ENCODE peak calls at places on chromosomes 7 and 10, in nine cellular contexts. T, Q, R, C, W, V, G, M and E are unnamed samples. For H3K4me1, the result is how much of the 10 kb centered on the place peaks cover.

GRCh38 chr7:155962191-155962967 is 150.1 kb upstream of the SHH start:
- DNase-seq in T (peak), Q (no peak), R (peak), C (no peak), W (no peak), V (peak), G (no peak), M (peak), E (peak)

GRCh38 chr10:118096022-118096421 is 49.3 kb upstream of the RAB11FIP2 start:
- DNase-seq in T (no peak), Q (no peak), R (no peak), C (no peak), W (no peak), V (no peak), G (no peak), M (no peak), E (no peak)

GRCh38 chr10:85643171-85643838 is 723.3 kb downstream of the GRID1 start:
- DNase-seq in T (no peak), Q (no peak), R (no peak), C (no peak), W (no peak), V (no peak), G (no peak), M (no peak), E (no peak)

GRCh38 chr10:15083674-15084501 is 4.7 kb downstream of the ACBD7 start:
- DNase-seq in T (no peak), Q (no peak), R (no peak), C (no peak), W (no peak), V (no peak), G (no peak), M (no peak), E (no peak)

GRCh38 chr10:34732926-34733325 is 82.2 kb downstream of the PARD3 start:
- DNase-seq in T (peak), Q (no peak), R (no peak), C (no peak), W (no peak), V (peak), G (no peak), M (no peak), E (no peak)

GRCh38 chr7:101972627-101973026 is 155.2 kb downstream of the CUX1 start:
- DNase-seq in T (no peak), Q (no peak), R (no peak), C (no peak), W (no peak), V (no peak), G (no peak), M (no peak), E (no peak)

GRCh38 chr10:86077871-86078638 is 288.5 kb downstream of the GRID1 start:
- DNase-seq in T (no peak), Q (no peak), R (peak), C (no peak), W (no peak), V (no peak), G (peak), M (no peak), E (peak)

GRCh38 chr10:69614130-69614529 is 15.9 kb upstream of the FAM241B start:
- DNase-seq in T (no peak), Q (no peak), R (no peak), C (no peak), W (no peak), V (no peak), G (no peak), M (no peak), E (no peak)

GRCh38 chr10:90579602-90580242 is 278.1 kb downstream of the HTR7 start:
- DNase-seq in T (no peak), Q (no peak), R (no peak), C (no peak), W (no peak), V (peak), G (no peak), M (no peak), E (no peak)

GRCh38 chr10:99966306-99966705 is 43.4 kb downstream of the DNMBP start:
- DNase-seq in T (peak), Q (no peak), R (no peak), C (no peak), W (no peak), V (no peak), G (no peak), M (no peak), E (no peak)

GRCh38 chr10:97468162-97468561 is 22.2 kb downstream of the ZDHHC16 start:
- DNase-seq in T (no peak), Q (no peak), R (no peak), C (peak), W (no peak), V (no peak), G (no peak), M (no peak), E (peak)

GRCh38 chr10:47423476-47423875 is 39.4 kb upstream of the ZNF488 start:
- DNase-seq in T (no peak), Q (no peak), R (no peak), C (no peak), W (no peak), V (no peak), G (no peak), M (peak), E (no peak)

GRCh38 chr10:102616071-102616770 is 28.1 kb upstream of the TRIM8 start:
- DNase-seq in T (no peak), Q (no peak), R (peak), C (peak), W (no peak), V (no peak), G (no peak), M (no peak), E (no peak)

GRCh38 chr7:70660819-70661191 is 471.1 kb upstream of the GALNT17 start:
- DNase-seq in T (no peak), Q (no peak), R (no peak), C (no peak), W (no peak), V (no peak), G (no peak), M (no peak), E (no peak)

GRCh38 chr7:16804674-16805439 is at the start of gene AGR2:
- DNase-seq in T (peak), Q (no peak), R (no peak), C (peak), W (no peak), V (no peak), G (no peak), M (no peak), E (peak)

GRCh38 chr10:132574783-132575319 is 37.3 kb downstream of the INPP5A start:
- DNase-seq in T (no peak), Q (no peak), R (peak), C (no peak), W (no peak), V (no peak), G (no peak), M (no peak), E (no peak)

GRCh38 chr7:157550300-157551275 is 213.8 kb downstream of the DNAJB6 start:
- DNase-seq in T (no peak), Q (no peak), R (peak), C (no peak), W (no peak), V (no peak), G (peak), M (no peak), E (no peak)

GRCh38 chr10:124064676-124065075 is 28.7 kb downstream of the CHST15 start:
- DNase-seq in T (no peak), Q (no peak), R (no peak), C (no peak), W (no peak), V (no peak), G (no peak), M (no peak), E (no peak)

GRCh38 chr7:110386914-110387313 is 704.0 kb upstream of the LRRN3 start:
- DNase-seq in T (peak), Q (no peak), R (no peak), C (no peak), W (no peak), V (peak), G (no peak), M (no peak), E (no peak)

GRCh38 chr7:100773491-100773890 is 40.1 kb downstream of the ZAN start:
- DNase-seq in T (no peak), Q (no peak), R (no peak), C (no peak), W (no peak), V (no peak), G (no peak), M (no peak), E (no peak)

GRCh38 chr10:94232711-94233383 is 129.9 kb downstream of the NOC3L start:
- DNase-seq in T (no peak), Q (no peak), R (no peak), C (no peak), W (no peak), V (peak), G (no peak), M (no peak), E (no peak)

GRCh38 chr7:155776606-155777005 is 35.7 kb downstream of the SHH start:
- DNase-seq in T (no peak), Q (no peak), R (peak), C (no peak), W (no peak), V (no peak), G (no peak), M (no peak), E (peak)

GRCh38 chr7:124101173-124101768 is 68.4 kb upstream of the TMEM229A start:
- DNase-seq in T (peak), Q (no peak), R (no peak), C (no peak), W (no peak), V (peak), G (no peak), M (no peak), E (peak)

GRCh38 chr10:61000769-61001730 is 57.1 kb upstream of the RHOBTB1 start:
- DNase-seq in T (peak), Q (peak), R (peak), C (peak), W (no peak), V (peak), G (no peak), M (no peak), E (peak)

GRCh38 chr10:8052344-8052969 is 2.0 kb upstream of the GATA3 start:
- DNase-seq in T (no peak), Q (no peak), R (no peak), C (no peak), W (no peak), V (no peak), G (peak), M (no peak), E (no peak)

GRCh38 chr10:52777414-52777813 is 4.8 kb upstream of the MBL2 start:
- DNase-seq in T (no peak), Q (no peak), R (no peak), C (no peak), W (no peak), V (no peak), G (no peak), M (peak), E (no peak)

GRCh38 chr7:16647435-16647960 is 1.5 kb downstream of the BZW2 start:
- DNase-seq in T (no peak), Q (no peak), R (no peak), C (no peak), W (no peak), V (no peak), G (no peak), M (no peak), E (no peak)

GRCh38 chr10:129655679-129656031 is 188.6 kb downstream of the MGMT start:
- DNase-seq in T (no peak), Q (no peak), R (no peak), C (no peak), W (no peak), V (no peak), G (no peak), M (no peak), E (no peak)

GRCh38 chr7:135965602-135966001 is 11.6 kb downstream of the MTPN start:
- DNase-seq in T (no peak), Q (no peak), R (no peak), C (no peak), W (no peak), V (no peak), G (no peak), M (no peak), E (no peak)

GRCh38 chr7:141074162-141074989 is 512 bp downstream of the TMEM178B start:
- DNase-seq in T (no peak), Q (no peak), R (no peak), C (no peak), W (no peak), V (no peak), G (no peak), M (no peak), E (no peak)

GRCh38 chr7:92916751-92917369 is 80.5 kb upstream of the CDK6 start:
- DNase-seq in T (no peak), Q (no peak), R (no peak), C (no peak), W (no peak), V (peak), G (no peak), M (no peak), E (no peak)

GRCh38 chr10:43922335-43923280 is 273.9 kb upstream of the ZNF32 start:
- DNase-seq in T (no peak), Q (no peak), R (no peak), C (no peak), W (no peak), V (no peak), G (no peak), M (peak), E (no peak)

GRCh38 chr10:84429926-84430520 is 101.6 kb downstream of the CCSER2 start:
- DNase-seq in T (peak), Q (no peak), R (no peak), C (peak), W (peak), V (peak), G (no peak), M (no peak), E (peak)

GRCh38 chr7:142815099-142815498 is 39.8 kb upstream of the EPHB6 start:
- DNase-seq in T (no peak), Q (no peak), R (no peak), C (no peak), W (no peak), V (no peak), G (no peak), M (no peak), E (no peak)

GRCh38 chr7:67484244-67484751 is 487.7 kb downstream of the TYW1 start:
- DNase-seq in T (peak), Q (peak), R (peak), C (peak), W (peak), V (peak), G (no peak), M (no peak), E (peak)

GRCh38 chr7:157471259-157472125 is 134.7 kb downstream of the DNAJB6 start:
- DNase-seq in T (no peak), Q (no peak), R (peak), C (no peak), W (no peak), V (no peak), G (no peak), M (no peak), E (peak)

GRCh38 chr10:122307669-122308486 is 36.8 kb downstream of the BTBD16 start:
- DNase-seq in T (peak), Q (peak), R (peak), C (peak), W (peak), V (no peak), G (peak), M (no peak), E (no peak)

GRCh38 chr10:95171336-95171735 is 22.7 kb upstream of the ACSM6 start:
- DNase-seq in T (no peak), Q (no peak), R (no peak), C (no peak), W (no peak), V (no peak), G (no peak), M (no peak), E (no peak)

GRCh38 chr7:137978464-137979237 is 23.2 kb downstream of the CREB3L2 start:
- DNase-seq in T (peak), Q (no peak), R (peak), C (peak), W (peak), V (no peak), G (no peak), M (no peak), E (no peak)
- TF ChIP-seq EP300 in T (no peak), Q (peak), R (no peak), C (no peak), W (peak), V (no peak), G (no peak), M (peak), E (peak)

GRCh38 chr10:110818311-110819257 is 53.1 kb upstream of the PDCD4 start:
- DNase-seq in T (no peak), Q (no peak), R (peak), C (peak), W (no peak), V (no peak), G (no peak), M (no peak), E (peak)

GRCh38 chr10:110813743-110814472 is 57.8 kb upstream of the PDCD4 start:
- DNase-seq in T (no peak), Q (no peak), R (peak), C (no peak), W (no peak), V (no peak), G (no peak), M (no peak), E (no peak)

GRCh38 chr10:110812583-110812982 is 59.1 kb upstream of the PDCD4 start:
- DNase-seq in T (no peak), Q (no peak), R (no peak), C (no peak), W (no peak), V (no peak), G (no peak), M (no peak), E (no peak)

GRCh38 chr10:110817614-110818013 is 54.1 kb upstream of the PDCD4 start:
- DNase-seq in T (no peak), Q (no peak), R (peak), C (no peak), W (no peak), V (no peak), G (no peak), M (no peak), E (no peak)

DNA sequence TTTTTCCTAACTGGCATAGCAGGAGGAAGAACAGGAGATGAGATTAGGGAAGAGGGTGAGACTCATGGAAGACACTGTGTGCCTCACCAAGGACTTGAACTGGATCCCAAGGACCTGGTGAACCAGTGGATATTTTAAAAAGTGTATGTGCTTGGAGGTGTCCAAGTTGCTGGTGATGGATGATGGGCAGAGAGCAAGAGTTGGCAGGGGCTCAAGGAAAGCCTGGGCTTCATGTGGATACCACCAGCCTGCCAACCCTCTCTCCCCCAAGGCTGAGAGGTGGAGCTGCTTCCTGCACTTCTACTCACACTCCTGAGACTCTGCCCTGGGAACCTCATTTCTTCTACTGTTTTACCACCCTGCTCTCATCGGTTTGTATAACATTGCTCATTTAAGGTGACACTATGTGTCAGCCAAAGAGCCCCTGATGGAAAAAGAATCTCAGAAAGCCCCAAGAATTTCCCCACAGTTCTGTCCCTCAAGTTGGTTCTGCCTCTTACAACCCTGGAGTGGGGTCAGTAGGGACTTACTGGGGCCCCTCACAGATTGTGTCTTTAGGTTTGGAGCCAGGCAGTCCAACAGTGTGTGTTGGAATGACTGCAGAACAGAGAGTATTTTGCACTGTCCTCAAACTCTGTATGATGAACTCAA is 56.2 kb upstream of the PDCD4 start:
- DNase-seq in T (no peak), Q (no peak), R (peak), C (no peak), W (no peak), V (no peak), G (no peak), M (no peak), E (no peak)
- TF ChIP-seq POLR2A in T (no peak), Q (no peak), R (no peak), C (no peak), W (no peak), V (no peak), G (no peak), M (no peak), E (no peak)

GRCh38 chr7:105677395-105677701 is 96.1 kb upstream of the EFCAB10 start:
- DNase-seq in T (no peak), Q (no peak), R (no peak), C (no peak), W (no peak), V (no peak), G (no peak), M (no peak), E (no peak)
- H3K4me1 ChIP-seq in T (under half), Q (under half), R (under half), C (under half), W (under half), V (under half), G (half or more), M (half or more), E (half or more)

GRCh38 chr7:151205749-151206148 is 4.5 kb downstream of the H2BK1 start:
- DNase-seq in T (no peak), Q (no peak), R (no peak), C (no peak), W (no peak), V (no peak), G (no peak), M (no peak), E (no peak)
- TF ChIP-seq EP300 in T (no peak), Q (no peak), R (no peak), C (no peak), W (no peak), V (no peak), G (no peak), M (no peak), E (no peak)

GRCh38 chr7:30321992-30322637 is 37.7 kb downstream of the ZNRF2 start:
- DNase-seq in T (no peak), Q (no peak), R (no peak), C (no peak), W (peak), V (no peak), G (no peak), M (no peak), E (no peak)
- TF ChIP-seq POLR2A in T (no peak), Q (no peak), R (no peak), C (no peak), W (no peak), V (no peak), G (no peak), M (no peak), E (no peak)

DNA sequence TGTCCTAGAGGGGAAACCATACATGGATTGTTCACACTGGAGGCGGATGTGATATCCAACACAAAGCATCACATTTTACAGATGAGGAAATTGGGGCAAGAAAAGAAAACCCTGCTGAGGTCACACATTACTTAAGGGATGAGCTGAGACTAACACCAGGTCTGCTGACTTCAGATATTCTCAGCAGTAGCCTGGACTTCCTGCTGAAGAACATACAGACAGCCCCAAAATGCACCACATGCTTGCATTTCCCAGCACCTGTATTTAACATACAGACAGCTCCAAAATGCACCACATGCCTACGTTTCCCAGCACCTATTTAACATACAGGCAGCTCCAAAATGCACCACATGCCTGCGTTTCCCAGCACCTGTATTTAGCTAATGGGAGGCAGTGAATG is 11.2 kb downstream of the GIMAP5 start:
- DNase-seq in T (no peak), Q (no peak), R (no peak), C (no peak), W (no peak), V (no peak), G (no peak), M (no peak), E (no peak)
- H3K4me1 ChIP-seq in T (under half), Q (under half), R (under half), C (under half), W (under half), V (under half), G (under half), M (under half), E (under half)